ENCODE peak calls at places on chromosome 3, in seven cellular contexts. D, O, C, R, S, I and Y are unnamed samples.

GRCh38 chr3:59106085-59106629 is 56.3 kb upstream of the CFAP20DC start:
- DNase-seq in S (no peak), R (peak; percentile 20), I (no peak), C (no peak), O (no peak), D (no peak), Y (no peak)

GRCh38 chr3:198109883-198110282 is 149.9 kb downstream of the LMLN start:
- DNase-seq in O (no peak), S (no peak), I (no peak), C (no peak), R (no peak), D (no peak), Y (no peak)

GRCh38 chr3:62374375-62374876 is 1.1 kb upstream of the FEZF2 start:
- DNase-seq in D (no peak), R (no peak), S (no peak), C (no peak), I (no peak), O (no peak), Y (no peak)

GRCh38 chr3:187947927-187948682 is 202.8 kb upstream of the BCL6 start:
- DNase-seq in O (no peak), I (no peak), D (no peak), R (no peak), C (no peak), S (no peak), Y (no peak)

GRCh38 chr3:135757421-135757820 is 208.1 kb upstream of the PPP2R3A start:
- DNase-seq in R (no peak), C (no peak), D (no peak), O (no peak), S (no peak), I (no peak), Y (peak; percentile 42)

GRCh38 chr3:18351823-18352744 is 73.1 kb downstream of the SATB1 start:
- DNase-seq in R (no peak), S (no peak), D (peak; percentile 29), O (no peak), C (peak; percentile 80), I (peak; percentile 55), Y (no peak)

GRCh38 chr3:64518950-64519349 is 168.8 kb downstream of the ADAMTS9 start:
- DNase-seq in C (no peak), I (no peak), S (no peak), R (no peak), D (no peak), O (no peak), Y (no peak)

GRCh38 chr3:158267015-158267414 is 157.1 kb downstream of the RSRC1 start:
- DNase-seq in R (no peak), O (no peak), C (no peak), D (no peak), S (no peak), I (no peak), Y (no peak)

GRCh38 chr3:29412117-29412516 is 131.2 kb downstream of the RBMS3 start:
- DNase-seq in O (no peak), I (no peak), S (no peak), R (no peak), C (no peak), D (no peak), Y (no peak)

GRCh38 chr3:94433811-94434210 is 370.9 kb downstream of the NSUN3 start:
- DNase-seq in C (no peak), O (no peak), I (no peak), R (no peak), D (no peak), S (no peak), Y (no peak)

GRCh38 chr3:64111872-64112271 is 88.6 kb upstream of the PSMD6 start:
- DNase-seq in O (no peak), S (no peak), D (no peak), I (no peak), R (no peak), C (no peak), Y (no peak)

GRCh38 chr3:110821586-110821985 is 250.0 kb upstream of the NECTIN3 start:
- DNase-seq in C (no peak), S (no peak), D (no peak), R (no peak), O (no peak), I (no peak), Y (no peak)

GRCh38 chr3:48428088-48428862 is 1.6 kb downstream of the PLXNB1 start:
- DNase-seq in O (no peak), R (peak; percentile 90), S (peak; percentile 65), I (peak; percentile 80), D (peak; percentile 58), C (peak; percentile 64), Y (no peak)

GRCh38 chr3:108090066-108090700 is 648 bp downstream of the CD47 start:
- DNase-seq in O (peak; percentile 74), I (peak; percentile 29), D (peak; percentile 37), S (peak; percentile 70), R (no peak), C (peak; percentile 34), Y (no peak)

GRCh38 chr3:165920984-165921383 is 83.8 kb upstream of the BCHE start:
- DNase-seq in S (no peak), R (no peak), D (no peak), O (no peak), C (no peak), I (no peak), Y (no peak)

DNA sequence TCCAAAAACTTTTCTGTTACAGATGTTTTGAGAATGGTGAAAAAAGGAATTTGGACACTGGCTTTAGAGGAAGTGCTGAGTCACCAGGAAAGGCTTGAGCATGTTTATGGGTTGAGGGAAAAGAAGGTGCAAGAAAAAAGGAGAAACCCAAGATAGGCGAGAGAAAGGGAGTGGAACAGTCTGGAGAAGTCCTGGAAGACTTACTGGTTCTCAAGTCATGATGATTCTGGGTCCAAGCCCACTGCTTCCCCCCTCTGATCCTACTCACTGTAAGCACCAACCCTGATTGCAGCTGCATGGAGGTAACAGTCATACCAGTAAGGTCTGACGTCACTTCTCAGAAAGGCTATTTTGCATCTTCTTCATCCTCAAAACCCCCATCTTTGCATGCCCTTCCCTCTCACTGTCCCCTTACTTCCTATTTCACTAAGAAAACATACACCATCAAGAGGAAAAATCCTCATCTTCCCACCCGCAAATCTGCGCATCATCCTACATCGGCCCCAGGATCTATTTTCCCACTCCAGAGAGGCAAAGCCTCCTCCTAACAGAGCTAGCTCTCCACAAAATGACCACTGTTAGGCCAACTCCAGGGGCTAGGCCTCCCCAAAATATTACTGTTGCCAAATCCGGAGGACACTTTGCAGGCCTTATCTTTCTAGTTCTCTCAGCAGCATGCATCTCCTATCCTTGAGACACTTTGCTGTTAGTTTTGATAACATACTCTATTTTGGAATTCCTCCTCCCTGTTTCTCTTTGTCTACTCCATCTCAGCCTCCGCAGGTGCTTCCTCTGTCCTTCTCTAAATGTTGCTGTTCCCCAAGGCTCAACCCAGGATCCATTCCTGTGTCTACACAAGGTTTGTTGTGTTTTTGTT is 3.2 kb upstream of the ATP13A3 start:
- DNase-seq in I (no peak), O (no peak), R (no peak), D (no peak), C (no peak), S (no peak), Y (peak; percentile 78)
- TF ChIP-seq POLR2AphosphoS5 in I (no peak), O (no peak), R (no peak), D (no peak), C (no peak), S (no peak), Y (no peak)

GRCh38 chr3:195255176-195255500 is 15.8 kb downstream of the XXYLT1 start:
- DNase-seq in R (no peak), S (peak; percentile 58), O (no peak), D (no peak), I (no peak), C (no peak), Y (no peak)

GRCh38 chr3:195251336-195252065 is 19.5 kb downstream of the XXYLT1 start:
- DNase-seq in O (no peak), I (no peak), S (peak; percentile 69), C (no peak), R (no peak), D (no peak), Y (peak; percentile 72)

GRCh38 chr3:195254454-195255175 is 16.3 kb downstream of the XXYLT1 start:
- DNase-seq in D (no peak), O (no peak), R (no peak), S (peak; percentile 63), C (no peak), I (no peak), Y (peak; percentile 60)

GRCh38 chr3:195255571-195256501 is 15.1 kb downstream of the XXYLT1 start:
- DNase-seq in S (peak; percentile 64), I (no peak), C (no peak), D (no peak), R (no peak), O (no peak), Y (peak; percentile 78)

DNA sequence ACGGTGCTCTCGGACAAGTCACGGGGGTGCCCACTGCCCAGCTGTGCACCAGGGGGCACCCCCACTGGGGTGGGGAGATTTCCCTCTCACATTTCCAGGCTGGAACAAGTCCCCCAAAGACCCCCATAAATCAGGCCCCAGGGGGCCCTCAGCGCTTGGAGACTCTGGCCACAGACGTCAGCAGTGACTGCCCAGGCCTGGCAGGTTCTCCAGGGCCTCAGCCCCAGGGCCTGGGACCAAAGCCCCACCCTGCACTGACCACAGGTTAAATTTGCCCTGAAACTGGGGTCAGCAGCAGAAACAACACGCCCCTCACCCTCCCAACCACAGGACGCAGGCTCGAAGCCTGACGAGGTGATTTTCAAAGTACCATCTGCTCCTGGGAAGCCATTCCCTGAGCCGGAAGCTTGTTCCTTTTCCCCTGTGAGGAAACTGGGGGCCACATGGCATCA is 17.0 kb downstream of the XXYLT1 start:
- DNase-seq in S (peak; percentile 66), I (no peak), O (no peak), C (no peak), R (no peak), D (no peak), Y (peak; percentile 85)
- TF ChIP-seq EP300 in S (no peak), I (no peak), O (no peak), C (no peak), R (no peak), D (no peak), Y (no peak)

GRCh38 chr3:12420393-12420792 is 63.9 kb upstream of the TSEN2 start:
- DNase-seq in S (no peak), R (no peak), D (no peak), O (no peak), C (no peak), I (no peak), Y (no peak)
- H3K4me1 ChIP-seq in S (no peaks in the 10 kb centered on the region), R (peaks cover 36% of the 10 kb centered on the region), D (no peaks in the 10 kb centered on the region), O (peaks cover 5% of the 10 kb centered on the region), C (peaks cover 32% of the 10 kb centered on the region), I (peaks cover 23% of the 10 kb centered on the region), Y (no peaks in the 10 kb centered on the region)

DNA sequence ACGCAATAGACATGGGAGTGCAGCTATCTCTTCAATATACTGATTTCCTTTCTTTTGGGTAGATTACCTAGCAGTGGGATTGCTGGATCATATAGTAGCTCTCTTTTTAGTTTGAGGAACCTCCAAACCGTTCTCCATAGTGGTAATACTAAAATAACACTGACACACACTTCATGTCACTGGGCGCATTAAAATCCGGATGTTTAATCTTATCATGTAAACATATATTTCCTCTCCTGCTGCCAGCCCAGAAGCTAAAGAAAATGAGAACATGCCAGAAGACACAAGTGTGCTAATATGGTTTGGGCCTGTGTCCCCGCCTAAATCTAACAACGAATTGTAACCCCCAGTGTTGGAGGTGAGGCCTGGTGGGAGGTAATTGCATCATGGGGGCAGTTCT is 23.6 kb upstream of the KCNMB2 start:
- DNase-seq in D (no peak), S (no peak), R (no peak), I (no peak), O (no peak), C (no peak), Y (no peak)
- TF ChIP-seq POLR2AphosphoS5 in D (no peak), S (no peak), R (no peak), I (no peak), O (no peak), C (no peak), Y (no peak)